ENCODE peak calls at places on chromosomes 7 and 10, in six cellular contexts. One of them, this sample, is unnamed.

GRCh38 chr10:123380491-123381085 is 226.4 kb downstream of the BUB3 start:
- DNase-seq in NCI-H1417: no peak
- DNase-seq in cerebellar nuclear complex: no peak
- DNase-seq in cardiac muscle cell: peak; percentile 29
- DNase-seq in ELR: peak; percentile 29
- DNase-seq in HCT116: no peak
- DNase-seq in this sample: no peak

GRCh38 chr7:115672024-115672423 is 358.5 kb downstream of the TFEC start:
- DNase-seq in NCI-H1417: no peak
- DNase-seq in cerebellar nuclear complex: no peak
- DNase-seq in cardiac muscle cell: no peak
- DNase-seq in ELR: peak; percentile 45
- DNase-seq in HCT116: no peak
- DNase-seq in this sample: no peak

GRCh38 chr7:70301673-70302072 is 703.4 kb downstream of the AUTS2 start:
- DNase-seq in NCI-H1417: no peak
- DNase-seq in cerebellar nuclear complex: no peak
- DNase-seq in cardiac muscle cell: no peak
- DNase-seq in ELR: no peak
- DNase-seq in HCT116: no peak
- DNase-seq in this sample: no peak

GRCh38 chr7:112995091-112995824 is 91.4 kb downstream of the GPR85 start:
- DNase-seq in NCI-H1417: no peak
- DNase-seq in cerebellar nuclear complex: no peak
- DNase-seq in cardiac muscle cell: peak; percentile 26
- DNase-seq in ELR: peak; percentile 91
- DNase-seq in HCT116: no peak
- DNase-seq in this sample: peak; percentile 74

GRCh38 chr10:124842721-124843120 is 41.1 kb downstream of the ABRAXAS2 start:
- DNase-seq in NCI-H1417: no peak
- DNase-seq in cerebellar nuclear complex: no peak
- DNase-seq in cardiac muscle cell: no peak
- DNase-seq in ELR: no peak
- DNase-seq in HCT116: no peak
- DNase-seq in this sample: no peak

GRCh38 chr7:28865494-28866257 is 92.5 kb downstream of the TRIL start:
- DNase-seq in NCI-H1417: no peak
- DNase-seq in cerebellar nuclear complex: no peak
- DNase-seq in cardiac muscle cell: peak; percentile 9
- DNase-seq in ELR: no peak
- DNase-seq in HCT116: no peak
- DNase-seq in this sample: no peak

GRCh38 chr10:18918545-18918944 is 130.1 kb upstream of the MALRD1 start:
- DNase-seq in NCI-H1417: no peak
- DNase-seq in cerebellar nuclear complex: no peak
- DNase-seq in cardiac muscle cell: peak; percentile 5
- DNase-seq in ELR: peak; percentile 2
- DNase-seq in HCT116: no peak
- DNase-seq in this sample: no peak

GRCh38 chr7:12706900-12707536 is 19.6 kb downstream of the ARL4A start:
- DNase-seq in NCI-H1417: peak; percentile 64
- DNase-seq in cerebellar nuclear complex: no peak
- DNase-seq in cardiac muscle cell: peak; percentile 36
- DNase-seq in ELR: peak; percentile 68
- DNase-seq in HCT116: no peak
- DNase-seq in this sample: no peak

GRCh38 chr10:131048595-131048994 is 262.9 kb downstream of the TCERG1L start:
- DNase-seq in NCI-H1417: no peak
- DNase-seq in cerebellar nuclear complex: no peak
- DNase-seq in cardiac muscle cell: no peak
- DNase-seq in ELR: no peak
- DNase-seq in HCT116: no peak
- DNase-seq in this sample: no peak

GRCh38 chr7:115722302-115722701 is 308.3 kb downstream of the TFEC start:
- DNase-seq in NCI-H1417: no peak
- DNase-seq in cerebellar nuclear complex: no peak
- DNase-seq in cardiac muscle cell: no peak
- DNase-seq in ELR: no peak
- DNase-seq in HCT116: no peak
- DNase-seq in this sample: no peak

GRCh38 chr10:51257511-51258248 is 183.4 kb downstream of the PRKG1 start:
- DNase-seq in NCI-H1417: no peak
- DNase-seq in cerebellar nuclear complex: no peak
- DNase-seq in cardiac muscle cell: peak; percentile 21
- DNase-seq in ELR: no peak
- DNase-seq in HCT116: no peak
- DNase-seq in this sample: peak; percentile 58

GRCh38 chr7:158031820-158032424 is 555.7 kb downstream of the PTPRN2 start:
- DNase-seq in NCI-H1417: no peak
- DNase-seq in cerebellar nuclear complex: no peak
- DNase-seq in cardiac muscle cell: no peak
- DNase-seq in ELR: no peak
- DNase-seq in HCT116: no peak
- DNase-seq in this sample: no peak

GRCh38 chr7:105664816-105665525 is 83.7 kb upstream of the EFCAB10 start:
- DNase-seq in NCI-H1417: peak; percentile 83
- DNase-seq in cerebellar nuclear complex: no peak
- DNase-seq in cardiac muscle cell: peak; percentile 38
- DNase-seq in ELR: peak; percentile 43
- DNase-seq in HCT116: peak; percentile 79
- DNase-seq in this sample: no peak

GRCh38 chr10:59027975-59028640 is 148.3 kb upstream of the PHYHIPL start:
- DNase-seq in NCI-H1417: no peak
- DNase-seq in cerebellar nuclear complex: no peak
- DNase-seq in cardiac muscle cell: peak; percentile 57
- DNase-seq in ELR: no peak
- DNase-seq in HCT116: no peak
- DNase-seq in this sample: no peak

GRCh38 chr7:151813997-151814396 is 62.9 kb downstream of the PRKAG2 start:
- DNase-seq in NCI-H1417: no peak
- DNase-seq in cerebellar nuclear complex: no peak
- DNase-seq in cardiac muscle cell: peak; percentile 23
- DNase-seq in ELR: no peak
- DNase-seq in HCT116: no peak
- DNase-seq in this sample: peak; percentile 89

GRCh38 chr7:136527554-136527953 is 340.9 kb upstream of the CHRM2 start:
- DNase-seq in NCI-H1417: no peak
- DNase-seq in cerebellar nuclear complex: no peak
- DNase-seq in cardiac muscle cell: no peak
- DNase-seq in ELR: no peak
- DNase-seq in HCT116: no peak
- DNase-seq in this sample: no peak